ENCODE peak calls at places on chromosome 7, in ten cellular contexts. A is foreskin fibroblast, Y is upper lobe of left lung, P is cardiac muscle cell, B is AG04450, V is endodermal cell, F is neural progenitor cell, Q is testis, L is cardiac fibroblast, E is GM12865. O is an unnamed sample.

GRCh38 chr7:156255635-156256034 is 384.9 kb upstream of the RNF32 start:
- DNase-seq in A (no peak), Y (no peak), P (no peak), B (no peak), V (no peak), F (no peak), Q (no peak), L (no peak), E (no peak), O (no peak)

GRCh38 chr7:137151056-137151731 is 192.3 kb downstream of the PTN start:
- DNase-seq in A (peak; percentile 25), Y (no peak), P (peak; percentile 52), B (no peak), V (peak; percentile 50), F (no peak), Q (no peak), L (peak; percentile 41), E (no peak), O (peak; percentile 11)

GRCh38 chr7:4726051-4726450 is 44.0 kb downstream of the FOXK1 start:
- DNase-seq in A (no peak), Y (no peak), P (no peak), B (no peak), V (no peak), F (no peak), Q (peak; percentile 58), L (peak; percentile 31), E (no peak), O (peak; percentile 16)

GRCh38 chr7:23598321-23598720 is 1.1 kb downstream of the CCDC126 start:
- DNase-seq in A (no peak), Y (no peak), P (no peak), B (no peak), V (peak; percentile 56), F (no peak), Q (no peak), L (peak; percentile 10), E (no peak), O (no peak)

GRCh38 chr7:80028717-80029116 is 105.9 kb upstream of the GNAI1 start:
- DNase-seq in A (no peak), Y (no peak), P (no peak), B (no peak), V (no peak), F (no peak), Q (no peak), L (no peak), E (no peak), O (no peak)

GRCh38 chr7:30674420-30674819 is 7.8 kb downstream of the CRHR2 start:
- DNase-seq in A (no peak), Y (no peak), P (no peak), B (no peak), V (no peak), F (no peak), Q (no peak), L (no peak), E (no peak), O (no peak)

GRCh38 chr7:90824386-90825307 is 228.5 kb downstream of the CDK14 start:
- DNase-seq in A (peak; percentile 81), Y (no peak), P (no peak), B (peak; percentile 49), V (no peak), F (no peak), Q (no peak), L (peak; percentile 90), E (no peak), O (peak; percentile 88)

GRCh38 chr7:22488643-22489462 is 11.1 kb downstream of the STEAP1B start:
- DNase-seq in A (peak; percentile 68), Y (no peak), P (peak; percentile 79), B (peak; percentile 45), V (peak; percentile 95), F (peak; percentile 82), Q (peak; percentile 83), L (peak; percentile 82), E (peak; percentile 71), O (peak; percentile 71)

DNA sequence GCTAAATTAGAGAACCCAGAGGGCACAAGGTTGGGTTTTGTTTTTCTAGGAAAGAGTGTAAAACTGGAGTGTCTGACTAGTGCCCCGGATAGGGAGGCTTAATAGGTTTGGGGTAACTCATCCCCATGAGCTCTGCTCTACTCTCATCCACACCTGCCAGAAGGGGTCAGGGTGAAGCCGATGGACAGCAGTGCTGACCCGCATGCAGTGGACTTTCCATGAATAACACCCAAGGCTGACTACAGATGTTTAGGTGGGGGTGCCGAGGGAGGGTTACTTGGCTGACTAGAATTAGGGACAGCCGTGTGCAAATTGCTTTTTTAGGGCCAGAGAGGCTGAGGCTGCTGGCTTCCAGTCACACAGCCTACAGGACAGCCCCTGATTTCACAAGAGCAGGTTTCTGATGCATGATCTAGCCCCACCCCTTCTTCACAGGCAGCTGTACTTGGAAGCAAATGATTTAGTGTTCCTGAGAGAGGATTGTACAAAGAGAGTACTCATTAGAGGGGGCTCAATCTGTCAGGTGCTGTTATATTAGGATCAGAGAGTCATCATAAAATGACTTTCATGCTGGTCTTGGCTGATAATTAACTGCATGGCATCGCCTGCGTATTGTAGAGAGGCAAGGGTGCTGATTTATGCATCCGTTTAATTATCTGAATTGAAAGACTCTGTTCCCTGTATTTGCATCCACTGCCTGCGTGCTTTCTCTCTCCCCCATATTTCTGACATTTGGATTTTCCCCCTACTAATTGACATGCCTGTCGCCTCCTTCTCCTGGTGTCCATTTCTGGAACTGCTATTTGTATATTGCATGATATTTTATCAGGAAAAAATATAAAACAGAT is 9.5 kb downstream of the INHBA start:
- DNase-seq in A (peak; percentile 45), Y (no peak), P (no peak), B (no peak), V (no peak), F (peak; percentile 24), Q (no peak), L (peak; percentile 71), E (no peak), O (no peak)
- TF ChIP-seq CTCF in A (peak; percentile 41), Y (no peak), P (peak; percentile 47), B (peak; percentile 63), V (peak; percentile 57), F (peak; percentile 39), Q (peak; percentile 41), L (peak; percentile 61), E (no peak), O (peak; percentile 50)

DNA sequence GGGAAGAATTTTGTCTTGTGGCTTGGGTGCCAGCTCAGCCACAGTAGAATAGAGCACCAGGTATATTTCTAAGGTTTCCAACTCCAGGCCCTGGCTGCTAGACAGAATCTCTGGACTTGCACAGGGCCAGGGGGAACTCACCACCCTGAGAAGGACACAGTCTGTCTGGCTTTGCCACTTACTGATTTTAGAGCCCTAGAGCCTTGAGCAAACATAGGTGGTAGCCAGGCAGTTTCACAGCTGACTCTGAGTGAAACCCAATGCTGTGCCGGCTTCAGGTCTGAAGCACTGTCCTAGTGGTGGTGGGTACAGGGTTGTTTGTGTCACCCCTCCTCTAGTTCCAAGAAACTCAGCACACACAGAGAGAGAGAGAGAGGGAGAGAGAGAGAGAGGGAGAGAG is 81.6 kb downstream of the TES start:
- DNase-seq in A (no peak), Y (no peak), P (no peak), B (no peak), V (no peak), F (no peak), Q (no peak), L (no peak), E (no peak), O (no peak)
- H3K4me3 ChIP-seq in A (no peak overlapping the region), Y (no peak overlapping the region), P (no peak overlapping the region), B (no peak overlapping the region), V (no peak overlapping the region), F (no peak overlapping the region), Q (no peak overlapping the region), L (no peak overlapping the region), E (no peak overlapping the region), O (no peak overlapping the region)

DNA sequence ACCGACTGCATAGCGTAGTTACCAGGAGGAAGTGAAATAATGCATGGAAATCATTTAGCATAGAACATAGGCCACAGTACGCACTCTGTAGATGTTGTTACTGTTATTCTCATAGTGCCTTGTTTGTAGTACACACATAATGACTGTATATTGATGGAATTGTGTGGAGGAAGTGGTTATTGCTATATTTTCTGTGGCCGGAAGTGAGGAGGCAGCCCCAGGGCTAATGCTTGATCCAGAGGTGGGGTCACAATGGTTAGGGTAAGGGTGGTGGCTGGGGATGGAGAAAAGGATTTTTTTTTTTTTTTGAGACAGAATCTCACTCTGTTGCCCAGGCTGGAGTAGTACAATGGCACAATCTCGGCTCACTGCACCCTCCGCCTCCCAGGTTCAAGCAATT is 4.5 kb upstream of the MGAM start:
- DNase-seq in A (no peak), Y (no peak), P (no peak), B (no peak), V (no peak), F (no peak), Q (no peak), L (no peak), E (no peak), O (no peak)
- TF ChIP-seq CTCF in A (no peak), Y (no peak), P (no peak), B (no peak), V (no peak), F (no peak), Q (no peak), L (no peak), E (no peak), O (no peak)

GRCh38 chr7:27113991-27114866 is 11.7 kb upstream of the HOXA2 start:
- DNase-seq in A (no peak), Y (peak; percentile 80), P (no peak), B (no peak), V (no peak), F (no peak), Q (no peak), L (no peak), E (no peak), O (no peak)

GRCh38 chr7:27116962-27117686 is 13.4 kb downstream of the HOXA4 start:
- DNase-seq in A (no peak), Y (no peak), P (no peak), B (no peak), V (no peak), F (no peak), Q (no peak), L (no peak), E (no peak), O (no peak)

GRCh38 chr7:27116521-27116946 is 14.0 kb downstream of the HOXA4 start:
- DNase-seq in A (no peak), Y (no peak), P (no peak), B (no peak), V (no peak), F (no peak), Q (no peak), L (no peak), E (no peak), O (no peak)

GRCh38 chr7:27116019-27116411 is 13.5 kb upstream of the HOXA2 start:
- DNase-seq in A (no peak), Y (no peak), P (no peak), B (no peak), V (no peak), F (no peak), Q (no peak), L (no peak), E (no peak), O (no peak)

DNA sequence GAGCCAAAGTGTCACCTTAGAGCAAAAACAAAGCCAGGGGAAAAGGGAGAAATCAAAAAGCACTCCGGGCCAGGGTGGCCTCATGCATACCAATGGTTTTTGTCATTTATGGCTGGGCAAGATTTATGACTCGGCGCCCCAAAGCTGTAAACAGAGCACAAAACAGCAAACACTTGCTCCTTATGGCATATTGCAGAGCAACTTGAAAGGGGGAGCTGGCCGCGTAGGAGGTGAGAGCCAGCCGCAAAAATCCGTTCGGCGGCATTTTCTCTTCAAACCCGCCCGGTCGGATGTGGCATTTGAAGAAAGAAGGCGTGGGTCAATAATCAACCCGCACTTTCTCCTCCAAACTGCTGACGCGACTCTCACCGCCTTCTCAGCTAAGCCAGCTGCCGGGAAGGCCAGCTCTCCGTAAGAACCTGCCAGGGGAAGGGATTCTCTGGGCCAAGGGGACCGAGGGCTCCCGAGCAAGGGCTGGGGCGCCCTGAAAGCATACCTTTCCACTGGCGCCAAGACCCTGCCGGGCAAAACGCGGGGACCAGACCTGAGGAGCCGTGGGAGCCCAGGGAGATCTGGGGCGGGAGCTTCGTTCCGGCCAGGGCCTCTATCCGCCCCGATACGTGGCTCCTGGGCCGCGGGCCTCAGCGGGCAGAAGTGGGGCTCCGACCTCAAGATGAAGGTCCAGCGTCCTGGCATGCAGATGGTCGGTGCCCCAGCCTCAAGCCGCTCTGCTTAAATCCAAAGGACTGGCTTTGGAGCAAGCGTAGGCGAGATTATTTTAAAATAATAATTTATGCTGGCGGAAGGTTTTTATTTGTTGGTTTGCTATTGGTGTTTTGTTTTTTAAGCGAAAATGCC is 12.9 kb upstream of the HOXA2 start:
- DNase-seq in A (peak; percentile 57), Y (peak; percentile 77), P (no peak), B (peak; percentile 81), V (peak; percentile 77), F (peak; percentile 50), Q (no peak), L (no peak), E (no peak), O (no peak)
- H3K4me3 ChIP-seq in A (no peak overlapping the region), Y (peak overlapping the region; percentile 53), P (peak overlapping the region; percentile 5), B (peak overlapping the region; percentile 84), V (no peak overlapping the region), F (no peak overlapping the region), Q (no peak overlapping the region), L (peak overlapping the region; percentile 8), E (no peak overlapping the region), O (no peak overlapping the region)

O was measured in AG10803.